ENCODE peak calls at places on chromosomes 12 and 14, in four cellular contexts. One of them, this sample, is unnamed.

GRCh38 chr12:53193040-53193439 is 12.3 kb upstream of the CSAD start:
- DNase-seq in K562: no peak
- DNase-seq in GM12878: no peak
- DNase-seq in HepG2: no peak
- DNase-seq in this sample: no peak

GRCh38 chr14:103348154-103348553 is 14.1 kb downstream of the EIF5 start:
- DNase-seq in HepG2: no peak
- DNase-seq in GM12878: no peak
- DNase-seq in K562: no peak
- DNase-seq in this sample: no peak

GRCh38 chr14:100486025-100486828 is 101.0 kb downstream of the BEGAIN start:
- DNase-seq in HepG2: peak
- DNase-seq in K562: peak
- DNase-seq in GM12878: peak
- DNase-seq in this sample: peak

GRCh38 chr14:23145794-23146422 is 26.9 kb upstream of the CEBPE start:
- DNase-seq in K562: no peak
- DNase-seq in HepG2: no peak
- DNase-seq in GM12878: no peak
- DNase-seq in this sample: no peak

GRCh38 chr12:70660620-70661219 is 23.5 kb upstream of the PTPRB start:
- DNase-seq in GM12878: no peak
- DNase-seq in K562: peak
- DNase-seq in HepG2: no peak
- DNase-seq in this sample: no peak

GRCh38 chr14:70622111-70622712 is 19.5 kb upstream of the TTC9 start:
- DNase-seq in K562: no peak
- DNase-seq in GM12878: no peak
- DNase-seq in HepG2: peak
- DNase-seq in this sample: peak

GRCh38 chr12:6469092-6469491 is 1.4 kb downstream of the VAMP1 start:
- DNase-seq in K562: no peak
- DNase-seq in HepG2: no peak
- DNase-seq in GM12878: no peak
- DNase-seq in this sample: no peak

GRCh38 chr14:20503905-20504304 is 1.4 kb upstream of the RNASE10 start:
- DNase-seq in GM12878: no peak
- DNase-seq in HepG2: no peak
- DNase-seq in K562: no peak
- DNase-seq in this sample: no peak

GRCh38 chr14:59215353-59215752 is 26.9 kb downstream of the DAAM1 start:
- DNase-seq in GM12878: no peak
- DNase-seq in HepG2: peak
- DNase-seq in K562: no peak
- DNase-seq in this sample: no peak

GRCh38 chr14:95507701-95508103 is 8.7 kb downstream of the SYNE3 start:
- DNase-seq in K562: no peak
- DNase-seq in GM12878: no peak
- DNase-seq in HepG2: no peak
- DNase-seq in this sample: no peak

GRCh38 chr12:65670775-65671174 is 153.5 kb upstream of the HMGA2 start:
- DNase-seq in GM12878: no peak
- DNase-seq in HepG2: no peak
- DNase-seq in K562: no peak
- DNase-seq in this sample: no peak

GRCh38 chr12:51678086-51678724 is 87.2 kb downstream of the SCN8A start:
- DNase-seq in GM12878: no peak
- DNase-seq in K562: peak
- DNase-seq in HepG2: peak
- DNase-seq in this sample: peak

GRCh38 chr12:127245009-127245408 is 1022.0 kb upstream of the TMEM132C start:
- DNase-seq in GM12878: no peak
- DNase-seq in HepG2: no peak
- DNase-seq in K562: no peak
- DNase-seq in this sample: no peak

GRCh38 chr12:39173689-39174088 is 268.3 kb upstream of the CPNE8 start:
- DNase-seq in GM12878: no peak
- DNase-seq in K562: no peak
- DNase-seq in HepG2: no peak
- DNase-seq in this sample: no peak

GRCh38 chr14:74962059-74962458 is 6.7 kb upstream of the PGF start:
- DNase-seq in HepG2: no peak
- DNase-seq in GM12878: no peak
- DNase-seq in K562: no peak
- DNase-seq in this sample: no peak

GRCh38 chr12:61808856-61809255 is 451.3 kb upstream of the USP15 start:
- DNase-seq in GM12878: no peak
- DNase-seq in HepG2: no peak
- DNase-seq in K562: no peak
- DNase-seq in this sample: no peak

GRCh38 chr12:93060666-93061413 is 131.7 kb upstream of the EEA1 start:
- DNase-seq in GM12878: peak
- DNase-seq in K562: peak
- DNase-seq in HepG2: peak
- DNase-seq in this sample: peak

GRCh38 chr12:54016051-54016450 is 7.3 kb downstream of the HOXC8 start:
- DNase-seq in HepG2: no peak
- DNase-seq in K562: no peak
- DNase-seq in GM12878: no peak
- DNase-seq in this sample: no peak

GRCh38 chr12:4824415-4824814 is 85.3 kb upstream of the KCNA1 start:
- DNase-seq in K562: no peak
- DNase-seq in GM12878: no peak
- DNase-seq in HepG2: no peak
- DNase-seq in this sample: no peak

GRCh38 chr14:103422981-103423600 is 37.9 kb downstream of the MARK3 start:
- DNase-seq in HepG2: no peak
- DNase-seq in GM12878: no peak
- DNase-seq in K562: no peak
- DNase-seq in this sample: no peak

GRCh38 chr14:100440758-100441203 is 117.6 kb downstream of the SLC25A47 start:
- DNase-seq in GM12878: no peak
- DNase-seq in HepG2: no peak
- DNase-seq in K562: peak
- DNase-seq in this sample: no peak

GRCh38 chr12:124681779-124682391 is 114.5 kb upstream of the NCOR2 start:
- DNase-seq in K562: no peak
- DNase-seq in GM12878: no peak
- DNase-seq in HepG2: peak
- DNase-seq in this sample: no peak

GRCh38 chr12:121796855-121797751 is 3.6 kb upstream of the RHOF start:
- DNase-seq in K562: peak
- DNase-seq in HepG2: peak
- DNase-seq in GM12878: no peak
- DNase-seq in this sample: peak

GRCh38 chr14:37864861-37865718 is 269.7 kb downstream of the TTC6 start:
- DNase-seq in K562: no peak
- DNase-seq in GM12878: no peak
- DNase-seq in HepG2: peak
- DNase-seq in this sample: no peak

GRCh38 chr12:82299617-82300016 is 58.6 kb downstream of the CCDC59 start:
- DNase-seq in K562: no peak
- DNase-seq in GM12878: no peak
- DNase-seq in HepG2: no peak
- DNase-seq in this sample: peak

GRCh38 chr14:61472025-61472672 is 150.8 kb downstream of the PRKCH start:
- DNase-seq in GM12878: no peak
- DNase-seq in HepG2: peak
- DNase-seq in K562: no peak
- DNase-seq in this sample: no peak

GRCh38 chr14:32329146-32329545 is at the start of gene AKAP6:
- DNase-seq in K562: no peak
- DNase-seq in HepG2: no peak
- DNase-seq in GM12878: no peak
- DNase-seq in this sample: peak

GRCh38 chr12:57590536-57590891 is 478 bp upstream of the PIP4K2C start:
- DNase-seq in GM12878: no peak
- DNase-seq in K562: no peak
- DNase-seq in HepG2: no peak
- DNase-seq in this sample: peak

GRCh38 chr12:116818341-116818856 is 62.8 kb downstream of the HRK start:
- DNase-seq in K562: no peak
- DNase-seq in GM12878: no peak
- DNase-seq in HepG2: no peak
- DNase-seq in this sample: no peak

GRCh38 chr12:124578445-124578844 is 11.0 kb upstream of the NCOR2 start:
- DNase-seq in GM12878: no peak
- DNase-seq in K562: no peak
- DNase-seq in HepG2: no peak
- DNase-seq in this sample: no peak

GRCh38 chr14:105465209-105466031 is 9.2 kb upstream of the CRIP2 start:
- DNase-seq in HepG2: no peak
- DNase-seq in GM12878: no peak
- DNase-seq in K562: no peak
- DNase-seq in this sample: no peak

GRCh38 chr12:3168775-3169221 is 91.6 kb downstream of the TSPAN9 start:
- DNase-seq in K562: peak
- DNase-seq in HepG2: no peak
- DNase-seq in GM12878: no peak
- DNase-seq in this sample: no peak

GRCh38 chr12:79250186-79250585 is 385.6 kb downstream of the SYT1 start:
- DNase-seq in K562: no peak
- DNase-seq in GM12878: no peak
- DNase-seq in HepG2: no peak
- DNase-seq in this sample: no peak

GRCh38 chr14:24673059-24673458 is 39.1 kb upstream of the GZMB start:
- DNase-seq in HepG2: no peak
- DNase-seq in GM12878: no peak
- DNase-seq in K562: no peak
- DNase-seq in this sample: no peak

GRCh38 chr12:646303-647038 is 16.8 kb downstream of the NINJ2 start:
- DNase-seq in GM12878: no peak
- DNase-seq in HepG2: peak
- DNase-seq in K562: no peak
- DNase-seq in this sample: no peak
- TF ChIP-seq POLR2AphosphoS5 in GM12878: no peak
- TF ChIP-seq POLR2AphosphoS5 in HepG2: peak
- TF ChIP-seq POLR2AphosphoS5 in K562: no peak
- TF ChIP-seq POLR2AphosphoS5 in this sample: no peak

GRCh38 chr14:49687942-49688700 is at the start of gene POLE2:
- DNase-seq in GM12878: no peak
- DNase-seq in HepG2: peak
- DNase-seq in K562: peak
- DNase-seq in this sample: peak
- H3K4me3 ChIP-seq in GM12878: peak
- H3K4me3 ChIP-seq in HepG2: peak
- H3K4me3 ChIP-seq in K562: peak
- H3K4me3 ChIP-seq in this sample: peak

GRCh38 chr14:101845896-101846295 is 84.4 kb downstream of the PPP2R5C start:
- DNase-seq in GM12878: no peak
- DNase-seq in K562: no peak
- DNase-seq in HepG2: no peak
- DNase-seq in this sample: no peak
- TF ChIP-seq JUNB in GM12878: no peak
- TF ChIP-seq JUNB in K562: no peak
- TF ChIP-seq JUNB in HepG2: no peak
- TF ChIP-seq JUNB in this sample: no peak

DNA sequence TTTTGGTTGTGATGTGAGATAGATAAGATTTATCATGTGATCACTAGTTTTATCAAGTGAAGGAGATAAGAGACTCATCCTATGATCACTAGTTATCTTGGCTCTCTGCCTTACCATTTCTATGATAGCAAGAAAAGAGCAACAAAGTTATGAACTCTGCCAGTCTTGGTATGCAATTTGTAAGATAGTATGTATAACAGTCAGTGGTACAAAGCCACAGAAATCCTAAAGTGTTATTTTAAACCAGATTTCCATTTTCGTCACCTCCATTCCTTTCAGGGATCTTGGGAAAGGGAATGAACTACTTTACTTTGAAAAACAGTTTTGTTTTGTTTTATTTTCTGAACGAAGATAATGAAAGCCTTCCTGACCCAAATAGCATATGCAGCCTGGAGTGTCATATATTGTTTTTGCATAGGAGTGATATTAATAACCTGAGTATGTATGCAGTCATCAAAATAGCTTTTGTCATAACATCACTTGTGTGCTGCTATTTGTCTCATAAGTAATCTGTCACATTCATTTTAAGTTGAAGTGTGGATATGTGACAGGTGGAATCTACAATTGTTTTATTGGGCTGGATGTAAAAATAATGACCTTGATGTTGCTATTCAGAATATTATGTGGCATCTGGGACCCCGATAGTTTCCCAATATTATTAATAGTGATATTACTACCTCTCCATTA is 35.0 kb downstream of the FLRT2 start:
- DNase-seq in K562: no peak
- DNase-seq in GM12878: no peak
- DNase-seq in HepG2: no peak
- DNase-seq in this sample: no peak
- TF ChIP-seq POLR2AphosphoS5 in K562: no peak
- TF ChIP-seq POLR2AphosphoS5 in GM12878: no peak
- TF ChIP-seq POLR2AphosphoS5 in HepG2: no peak
- TF ChIP-seq POLR2AphosphoS5 in this sample: no peak

GRCh38 chr14:90758959-90759358 is 57.3 kb downstream of the TTC7B start:
- DNase-seq in K562: no peak
- DNase-seq in HepG2: no peak
- DNase-seq in GM12878: no peak
- DNase-seq in this sample: no peak
- H3K4me3 ChIP-seq in K562: no peak
- H3K4me3 ChIP-seq in HepG2: peak
- H3K4me3 ChIP-seq in GM12878: peak
- H3K4me3 ChIP-seq in this sample: peak

GRCh38 chr12:50103351-50103750 is 457 bp upstream of the GPD1 start:
- DNase-seq in K562: no peak
- DNase-seq in HepG2: no peak
- DNase-seq in GM12878: no peak
- DNase-seq in this sample: no peak

GRCh38 chr12:50102648-50103309 is 1.0 kb upstream of the GPD1 start:
- DNase-seq in K562: no peak
- DNase-seq in GM12878: no peak
- DNase-seq in HepG2: no peak
- DNase-seq in this sample: peak

GRCh38 chr12:50100561-50100960 is 3.2 kb upstream of the GPD1 start:
- DNase-seq in K562: no peak
- DNase-seq in HepG2: no peak
- DNase-seq in GM12878: no peak
- DNase-seq in this sample: no peak

GRCh38 chr12:50102186-50102585 is 1.6 kb upstream of the GPD1 start:
- DNase-seq in HepG2: no peak
- DNase-seq in GM12878: no peak
- DNase-seq in K562: no peak
- DNase-seq in this sample: no peak

GRCh38 chr12:50101663-50102062 is 2.1 kb upstream of the GPD1 start:
- DNase-seq in GM12878: no peak
- DNase-seq in HepG2: peak
- DNase-seq in K562: peak
- DNase-seq in this sample: peak
- TF ChIP-seq JUNB in GM12878: no peak
- TF ChIP-seq JUNB in HepG2: no peak
- TF ChIP-seq JUNB in K562: no peak
- TF ChIP-seq JUNB in this sample: no peak

GRCh38 chr14:92549853-92550244 is 36.3 kb downstream of the RIN3 start:
- DNase-seq in K562: no peak
- DNase-seq in GM12878: no peak
- DNase-seq in HepG2: no peak
- DNase-seq in this sample: no peak
- TF ChIP-seq POLR2AphosphoS5 in K562: no peak
- TF ChIP-seq POLR2AphosphoS5 in GM12878: no peak
- TF ChIP-seq POLR2AphosphoS5 in HepG2: no peak
- TF ChIP-seq POLR2AphosphoS5 in this sample: no peak